ENCODE peak calls at places on chromosomes 2 and 18, in six cellular contexts. U is trophoblast cell, T is neuronal stem cell, X is H1, N is H9, P is mesenchymal stem cell. G is an unnamed sample.

GRCh38 chr2:9364791-9365497 is 58.4 kb downstream of the ITGB1BP1 start:
- DNase-seq in U (no peak), T (no peak), X (no peak), N (no peak), P (peak; percentile 84), G (no peak)

GRCh38 chr2:46818141-46818552 is 97.5 kb downstream of the MCFD2 start:
- DNase-seq in U (no peak), T (no peak), X (no peak), N (no peak), P (no peak), G (no peak)

GRCh38 chr18:6741290-6741689 is 11.8 kb downstream of the ARHGAP28 start:
- DNase-seq in U (no peak), T (no peak), X (no peak), N (no peak), P (peak; percentile 97), G (peak; percentile 100)

GRCh38 chr18:29184654-29185053 is 1007.7 kb upstream of the CDH2 start:
- DNase-seq in U (no peak), T (no peak), X (no peak), N (no peak), P (peak; percentile 72), G (peak; percentile 61)

GRCh38 chr2:145017149-145017548 is 497.2 kb upstream of the ZEB2 start:
- DNase-seq in U (no peak), T (no peak), X (no peak), N (no peak), P (no peak), G (no peak)

GRCh38 chr2:190334479-190335224 is 8.7 kb upstream of the INPP1 start:
- DNase-seq in U (no peak), T (no peak), X (no peak), N (no peak), P (no peak), G (no peak)

GRCh38 chr2:33598472-33599174 is 476 bp downstream of the FAM98A start:
- DNase-seq in U (peak; percentile 51), T (peak; percentile 15), X (no peak), N (peak; percentile 41), P (peak; percentile 76), G (peak; percentile 56)

GRCh38 chr18:55592572-55592971 is 4.6 kb upstream of the TCF4 start:
- DNase-seq in U (no peak), T (no peak), X (no peak), N (no peak), P (peak; percentile 66), G (peak; percentile 70)

GRCh38 chr2:119371111-119371510 is 4.3 kb downstream of the DBI start:
- DNase-seq in U (no peak), T (no peak), X (no peak), N (no peak), P (no peak), G (no peak)

GRCh38 chr2:241514986-241515737 is 6.8 kb upstream of the STK25 start:
- DNase-seq in U (no peak), T (no peak), X (no peak), N (no peak), P (no peak), G (no peak)

GRCh38 chr2:21118302-21118920 is 5.4 kb upstream of the TDRD15 start:
- DNase-seq in U (peak; percentile 13), T (peak; percentile 14), X (no peak), N (peak; percentile 34), P (peak; percentile 30), G (peak; percentile 14)

GRCh38 chr18:79988925-79989361 is 580 bp upstream of the TXNL4A start:
- DNase-seq in U (peak; percentile 25), T (no peak), X (no peak), N (peak; percentile 53), P (peak; percentile 66), G (peak; percentile 59)

GRCh38 chr2:161273038-161273760 is 35.0 kb upstream of the PSMD14 start:
- DNase-seq in U (peak; percentile 28), T (peak; percentile 62), X (no peak), N (no peak), P (peak; percentile 67), G (peak; percentile 72)

GRCh38 chr2:168008796-168009195 is 238.6 kb downstream of the STK39 start:
- DNase-seq in U (no peak), T (no peak), X (no peak), N (no peak), P (no peak), G (no peak)

GRCh38 chr2:43083710-43084698 is 142.4 kb downstream of the ZFP36L2 start:
- DNase-seq in U (no peak), T (no peak), X (no peak), N (peak; percentile 45), P (peak; percentile 79), G (peak; percentile 55)

GRCh38 chr2:231531408-231532188 is 1.4 kb upstream of the NMUR1 start:
- DNase-seq in U (no peak), T (no peak), X (no peak), N (no peak), P (peak; percentile 74), G (peak; percentile 41)

GRCh38 chr2:28958689-28959088 is 22.4 kb upstream of the TOGARAM2 start:
- DNase-seq in U (peak; percentile 61), T (peak; percentile 69), X (no peak), N (peak; percentile 71), P (peak; percentile 77), G (peak; percentile 74)

GRCh38 chr2:226660524-226660923 is 139.1 kb downstream of the IRS1 start:
- DNase-seq in U (no peak), T (no peak), X (no peak), N (no peak), P (peak; percentile 84), G (peak; percentile 85)

GRCh38 chr18:10291568-10291981 is 162.9 kb upstream of the APCDD1 start:
- DNase-seq in U (no peak), T (no peak), X (no peak), N (no peak), P (peak; percentile 29), G (peak; percentile 28)

GRCh38 chr18:48816554-48816953 is 134.2 kb downstream of the SMAD7 start:
- DNase-seq in U (no peak), T (no peak), X (no peak), N (no peak), P (no peak), G (no peak)

GRCh38 chr2:44931177-44931795 is 10.2 kb upstream of the SIX3 start:
- DNase-seq in U (no peak), T (no peak), X (no peak), N (peak; percentile 32), P (no peak), G (no peak)
- H3K14ac ChIP-seq in U (no peak overlapping the region), T (no peak overlapping the region), X (no peak overlapping the region), N (no peak overlapping the region), P (no peak overlapping the region), G (no peak overlapping the region)

DNA sequence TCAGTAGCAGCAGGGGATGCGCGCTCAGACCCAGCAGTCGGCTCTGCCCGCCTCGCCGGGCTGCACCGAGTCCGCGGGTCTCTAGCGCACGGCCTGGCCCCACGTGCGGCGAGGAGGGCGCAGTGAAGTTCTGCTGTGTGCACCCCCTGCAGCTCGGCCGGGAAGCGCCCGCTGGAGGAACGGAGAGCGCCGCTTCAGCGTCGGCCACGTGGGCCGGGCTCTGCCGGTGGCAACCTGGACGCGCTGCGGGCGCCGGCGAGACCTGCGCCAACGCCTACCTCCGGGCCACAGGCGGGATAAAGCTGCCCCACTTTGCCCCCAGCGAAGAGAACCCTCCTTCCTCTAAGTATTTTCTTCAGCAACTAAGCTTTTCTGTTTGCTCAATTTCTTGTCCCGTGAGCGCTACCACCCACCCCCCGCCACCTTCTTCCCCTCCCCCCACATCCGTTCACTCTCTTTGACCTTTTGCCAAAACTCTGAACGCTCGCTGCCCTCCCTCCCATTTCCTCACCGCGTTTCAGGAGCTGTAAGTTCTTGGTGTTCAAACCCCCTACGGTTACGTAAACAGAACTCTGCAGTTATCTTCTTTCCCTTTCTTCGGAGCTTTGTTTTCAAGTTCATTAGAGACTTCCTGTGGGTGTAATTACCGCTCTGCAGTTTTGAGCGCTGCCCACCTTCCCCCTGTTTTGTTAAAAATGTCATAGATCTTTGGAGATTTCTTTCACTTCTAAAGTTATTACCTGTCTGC is 42.6 kb upstream of the EDAR start:
- DNase-seq in U (peak; percentile 44), T (no peak), X (peak; percentile 27), N (peak; percentile 53), P (peak; percentile 40), G (peak; percentile 3)
- H3K14ac ChIP-seq in U (no peak overlapping the region), T (no peak overlapping the region), X (no peak overlapping the region), N (peak overlapping the region; percentile 91), P (no peak overlapping the region), G (no peak overlapping the region)

GRCh38 chr18:1530650-1531049 is 626.0 kb downstream of the ADCYAP1 start:
- DNase-seq in U (no peak), T (no peak), X (no peak), N (no peak), P (no peak), G (no peak)

GRCh38 chr18:1528447-1528846 is 623.8 kb downstream of the ADCYAP1 start:
- DNase-seq in U (no peak), T (no peak), X (no peak), N (no peak), P (no peak), G (no peak)

GRCh38 chr18:1528964-1529509 is 624.4 kb downstream of the ADCYAP1 start:
- DNase-seq in U (no peak), T (no peak), X (no peak), N (no peak), P (no peak), G (no peak)

GRCh38 chr18:1526996-1527395 is 622.3 kb downstream of the ADCYAP1 start:
- DNase-seq in U (peak; percentile 13), T (no peak), X (no peak), N (no peak), P (no peak), G (no peak)

DNA sequence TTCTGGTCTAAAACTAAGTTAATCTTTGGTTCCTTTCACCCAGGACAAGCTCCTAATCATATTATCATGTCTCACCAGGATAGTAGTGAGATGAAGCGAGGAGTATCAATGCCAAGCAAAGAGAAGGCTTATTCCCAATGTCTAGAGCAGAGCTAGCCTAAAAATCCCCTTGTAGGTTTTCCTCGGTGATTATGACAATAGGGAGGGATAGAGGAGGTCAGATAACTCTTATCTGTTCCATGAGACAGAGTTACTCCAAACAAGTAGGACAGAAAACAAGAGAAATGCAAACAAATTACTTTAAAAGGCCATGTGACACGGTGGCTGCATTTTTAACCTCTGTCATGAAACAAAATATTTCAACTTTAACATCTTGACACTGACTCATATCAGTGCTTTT is 623.1 kb downstream of the ADCYAP1 start:
- DNase-seq in U (peak; percentile 31), T (no peak), X (no peak), N (no peak), P (no peak), G (no peak)
- H3K14ac ChIP-seq in U (no peak overlapping the region), T (no peak overlapping the region), X (no peak overlapping the region), N (no peak overlapping the region), P (no peak overlapping the region), G (no peak overlapping the region)

GRCh38 chr2:169808211-169808610 is 9.5 kb downstream of the SSB start:
- DNase-seq in U (no peak), T (no peak), X (no peak), N (no peak), P (no peak), G (peak; percentile 77)

GRCh38 chr2:169803480-169803879 is 4.8 kb downstream of the SSB start:
- DNase-seq in U (no peak), T (no peak), X (no peak), N (no peak), P (no peak), G (no peak)

DNA sequence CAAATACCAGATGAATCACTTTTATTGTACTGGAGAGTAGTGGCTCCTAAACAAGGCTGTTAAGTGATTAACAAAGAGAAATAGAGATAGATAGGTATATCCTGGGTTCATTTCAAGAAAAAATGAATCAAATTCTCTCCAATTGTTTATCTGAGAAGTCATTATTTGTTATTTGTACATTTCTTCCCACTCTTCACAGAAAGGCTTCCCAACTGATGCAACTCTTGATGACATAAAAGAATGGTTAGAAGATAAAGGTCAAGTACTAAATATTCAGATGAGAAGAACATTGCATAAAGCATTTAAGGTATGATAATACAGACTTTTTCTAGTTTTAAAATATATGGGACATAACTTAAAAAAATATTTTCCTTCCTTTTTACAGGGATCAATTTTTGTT is 7.9 kb downstream of the SSB start:
- DNase-seq in U (no peak), T (no peak), X (no peak), N (no peak), P (no peak), G (no peak)
- H3K14ac ChIP-seq in U (no peak overlapping the region), T (no peak overlapping the region), X (no peak overlapping the region), N (no peak overlapping the region), P (no peak overlapping the region), G (no peak overlapping the region)

G was measured in IMR-90.